ENCODE peak calls at places on chromosomes 7 and 10, in nine cellular contexts. V, W, I, K, F, N, O, E and B are unnamed samples.

GRCh38 chr7:1758417-1758858 is 88.4 kb downstream of the ELFN1 start:
- DNase-seq in V (no peak), K (peak; percentile 47), I (no peak), N (peak; percentile 78), F (no peak), O (peak; percentile 63), E (no peak), W (no peak), B (peak; percentile 6)

GRCh38 chr7:12389089-12389700 is 14.5 kb downstream of the VWDE start:
- DNase-seq in I (peak; percentile 17), V (peak; percentile 25), W (no peak), F (peak; percentile 46), O (peak; percentile 75), K (peak; percentile 53), E (peak; percentile 26), N (peak; percentile 81), B (peak; percentile 20)

GRCh38 chr10:43715334-43715733 is 66.7 kb upstream of the ZNF32 start:
- DNase-seq in F (no peak), V (no peak), W (no peak), O (no peak), I (no peak), K (no peak), N (no peak), E (no peak), B (no peak)

GRCh38 chr10:45315508-45315907 is at the start of gene OR13A1:
- DNase-seq in V (no peak), O (no peak), W (no peak), E (no peak), N (no peak), I (no peak), F (no peak), K (no peak), B (no peak)

GRCh38 chr7:127389321-127389720 is 3.2 kb downstream of the ZNF800 start:
- DNase-seq in I (no peak), E (no peak), K (no peak), V (no peak), O (no peak), F (no peak), N (no peak), W (no peak), B (no peak)

GRCh38 chr7:41098846-41099245 is 604.0 kb downstream of the INHBA start:
- DNase-seq in E (no peak), K (no peak), O (no peak), F (no peak), W (no peak), V (no peak), N (no peak), I (no peak), B (no peak)

GRCh38 chr7:143269254-143269653 is 6.0 kb downstream of the GSTK1 start:
- DNase-seq in N (no peak), K (no peak), W (no peak), E (no peak), V (no peak), O (no peak), F (no peak), I (no peak), B (no peak)

GRCh38 chr7:106610996-106611886 is 49.7 kb downstream of the CCDC71L start:
- DNase-seq in W (no peak), E (no peak), I (no peak), O (no peak), K (peak; percentile 49), F (no peak), V (no peak), N (no peak), B (no peak)

GRCh38 chr10:95742962-95743535 is 12.9 kb upstream of the ENTPD1 start:
- DNase-seq in W (no peak), E (no peak), N (no peak), V (no peak), K (peak; percentile 23), F (no peak), O (no peak), I (no peak), B (no peak)

GRCh38 chr7:1691601-1692499 is 21.8 kb downstream of the ELFN1 start:
- DNase-seq in F (no peak), K (peak; percentile 22), W (no peak), E (no peak), V (peak; percentile 87), O (no peak), I (no peak), N (peak; percentile 38), B (no peak)

GRCh38 chr7:43071604-43072003 is 40.8 kb upstream of the HECW1 start:
- DNase-seq in N (peak; percentile 92), O (peak; percentile 49), F (no peak), K (peak; percentile 16), E (no peak), V (no peak), W (no peak), I (no peak), B (no peak)

GRCh38 chr7:143013897-143014296 is 13.0 kb downstream of the OR9A2 start:
- DNase-seq in N (no peak), I (peak; percentile 50), K (peak; percentile 94), E (no peak), V (no peak), W (no peak), F (no peak), O (no peak), B (peak; percentile 51)

GRCh38 chr7:37047260-37047659 is 323.0 kb upstream of the AOAH start:
- DNase-seq in I (no peak), W (no peak), O (no peak), F (no peak), K (no peak), E (no peak), N (no peak), V (no peak), B (no peak)

GRCh38 chr10:91313761-91314520 is 93.5 kb downstream of the PCGF5 start:
- DNase-seq in F (no peak), V (peak; percentile 35), N (no peak), K (peak; percentile 58), E (no peak), W (no peak), O (no peak), I (peak; percentile 75), B (peak; percentile 85)

GRCh38 chr10:132788180-132788830 is 2.4 kb upstream of the NKX6-2 start:
- DNase-seq in V (no peak), N (peak; percentile 77), F (no peak), O (peak; percentile 49), W (no peak), K (peak; percentile 31), I (no peak), E (no peak), B (no peak)